ENCODE peak calls at places on chromosomes 13 and 19, in seven cellular contexts. One of them, this sample, is unnamed.
A peak's percentile ranks its signal among the peaks of the same experiment; 100 is the strongest.

GRCh38 chr19:29617336-29618266 is 11.5 kb downstream of the POP4 start:
- DNase-seq in AG09319: no peak
- DNase-seq in lower leg skin: no peak
- DNase-seq in GM12865: no peak
- DNase-seq in prostate gland: no peak
- DNase-seq in naive thymus-derived CD8-positive, alpha-beta T cell: no peak
- DNase-seq in smooth muscle cell of the brain vasculature: no peak
- DNase-seq in this sample: no peak

GRCh38 chr19:41521860-41522555 is 54.0 kb upstream of the CEACAM21 start:
- DNase-seq in AG09319: no peak
- DNase-seq in lower leg skin: no peak
- DNase-seq in GM12865: peak; percentile 42
- DNase-seq in prostate gland: no peak
- DNase-seq in naive thymus-derived CD8-positive, alpha-beta T cell: peak; percentile 29
- DNase-seq in smooth muscle cell of the brain vasculature: no peak
- DNase-seq in this sample: peak; percentile 59

GRCh38 chr19:13234518-13234917 is 84.3 kb downstream of the IER2 start:
- DNase-seq in AG09319: no peak
- DNase-seq in lower leg skin: peak; percentile 22
- DNase-seq in GM12865: peak; percentile 66
- DNase-seq in prostate gland: peak; percentile 12
- DNase-seq in naive thymus-derived CD8-positive, alpha-beta T cell: peak; percentile 30
- DNase-seq in smooth muscle cell of the brain vasculature: no peak
- DNase-seq in this sample: peak; percentile 27

GRCh38 chr13:80824231-80824630 is 483.3 kb upstream of the SPRY2 start:
- DNase-seq in AG09319: no peak
- DNase-seq in lower leg skin: peak; percentile 34
- DNase-seq in GM12865: no peak
- DNase-seq in prostate gland: no peak
- DNase-seq in naive thymus-derived CD8-positive, alpha-beta T cell: no peak
- DNase-seq in smooth muscle cell of the brain vasculature: no peak
- DNase-seq in this sample: no peak

GRCh38 chr19:47512183-47512947 is 2.5 kb downstream of the NAPA start:
- DNase-seq in AG09319: peak; percentile 27
- DNase-seq in lower leg skin: peak; percentile 80
- DNase-seq in GM12865: no peak
- DNase-seq in prostate gland: peak; percentile 85
- DNase-seq in naive thymus-derived CD8-positive, alpha-beta T cell: no peak
- DNase-seq in smooth muscle cell of the brain vasculature: no peak
- DNase-seq in this sample: no peak

GRCh38 chr19:31054430-31054829 is 294.8 kb downstream of the TSHZ3 start:
- DNase-seq in AG09319: peak; percentile 23
- DNase-seq in lower leg skin: no peak
- DNase-seq in GM12865: no peak
- DNase-seq in prostate gland: peak; percentile 46
- DNase-seq in naive thymus-derived CD8-positive, alpha-beta T cell: no peak
- DNase-seq in smooth muscle cell of the brain vasculature: peak; percentile 36
- DNase-seq in this sample: no peak

GRCh38 chr19:51637362-51637978 is 7.3 kb upstream of the SIGLEC5 start:
- DNase-seq in AG09319: no peak
- DNase-seq in lower leg skin: no peak
- DNase-seq in GM12865: peak; percentile 42
- DNase-seq in prostate gland: no peak
- DNase-seq in naive thymus-derived CD8-positive, alpha-beta T cell: no peak
- DNase-seq in smooth muscle cell of the brain vasculature: no peak
- DNase-seq in this sample: no peak

GRCh38 chr19:48819366-48819816 is 8.6 kb upstream of the BCAT2 start:
- DNase-seq in AG09319: peak; percentile 98
- DNase-seq in lower leg skin: peak; percentile 91
- DNase-seq in GM12865: no peak
- DNase-seq in prostate gland: peak; percentile 97
- DNase-seq in naive thymus-derived CD8-positive, alpha-beta T cell: no peak
- DNase-seq in smooth muscle cell of the brain vasculature: no peak
- DNase-seq in this sample: no peak

GRCh38 chr13:98613591-98613990 is 36.7 kb upstream of the STK24 start:
- DNase-seq in AG09319: no peak
- DNase-seq in lower leg skin: no peak
- DNase-seq in GM12865: no peak
- DNase-seq in prostate gland: no peak
- DNase-seq in naive thymus-derived CD8-positive, alpha-beta T cell: no peak
- DNase-seq in smooth muscle cell of the brain vasculature: no peak
- DNase-seq in this sample: no peak

GRCh38 chr19:10533656-10534386 is 9.9 kb upstream of the ATG4D start:
- DNase-seq in AG09319: peak; percentile 24
- DNase-seq in lower leg skin: no peak
- DNase-seq in GM12865: no peak
- DNase-seq in prostate gland: no peak
- DNase-seq in naive thymus-derived CD8-positive, alpha-beta T cell: no peak
- DNase-seq in smooth muscle cell of the brain vasculature: no peak
- DNase-seq in this sample: no peak

GRCh38 chr13:77523834-77524728 is 11.4 kb upstream of the SCEL start:
- DNase-seq in AG09319: no peak
- DNase-seq in lower leg skin: no peak
- DNase-seq in GM12865: peak; percentile 44
- DNase-seq in prostate gland: no peak
- DNase-seq in naive thymus-derived CD8-positive, alpha-beta T cell: no peak
- DNase-seq in smooth muscle cell of the brain vasculature: no peak
- DNase-seq in this sample: no peak

GRCh38 chr13:36715841-36716240 is 42.0 kb downstream of the SERTM1 start:
- DNase-seq in AG09319: no peak
- DNase-seq in lower leg skin: no peak
- DNase-seq in GM12865: no peak
- DNase-seq in prostate gland: no peak
- DNase-seq in naive thymus-derived CD8-positive, alpha-beta T cell: no peak
- DNase-seq in smooth muscle cell of the brain vasculature: no peak
- DNase-seq in this sample: no peak

GRCh38 chr13:21674271-21675009 is 3.6 kb downstream of the FGF9 start:
- DNase-seq in AG09319: no peak
- DNase-seq in lower leg skin: no peak
- DNase-seq in GM12865: no peak
- DNase-seq in prostate gland: no peak
- DNase-seq in naive thymus-derived CD8-positive, alpha-beta T cell: no peak
- DNase-seq in smooth muscle cell of the brain vasculature: no peak
- DNase-seq in this sample: peak; percentile 20

GRCh38 chr13:41502021-41502420 is 44.7 kb downstream of the RGCC start:
- DNase-seq in AG09319: no peak
- DNase-seq in lower leg skin: no peak
- DNase-seq in GM12865: no peak
- DNase-seq in prostate gland: no peak
- DNase-seq in naive thymus-derived CD8-positive, alpha-beta T cell: no peak
- DNase-seq in smooth muscle cell of the brain vasculature: no peak
- DNase-seq in this sample: no peak

GRCh38 chr19:34224996-34225658 is 29.2 kb upstream of the GARRE1 start:
- DNase-seq in AG09319: no peak
- DNase-seq in lower leg skin: no peak
- DNase-seq in GM12865: peak; percentile 24
- DNase-seq in prostate gland: no peak
- DNase-seq in naive thymus-derived CD8-positive, alpha-beta T cell: no peak
- DNase-seq in smooth muscle cell of the brain vasculature: no peak
- DNase-seq in this sample: no peak

GRCh38 chr19:46391296-46392251 is 21.8 kb downstream of the CCDC8 start:
- DNase-seq in AG09319: no peak
- DNase-seq in lower leg skin: no peak
- DNase-seq in GM12865: no peak
- DNase-seq in prostate gland: no peak
- DNase-seq in naive thymus-derived CD8-positive, alpha-beta T cell: no peak
- DNase-seq in smooth muscle cell of the brain vasculature: no peak
- DNase-seq in this sample: no peak

GRCh38 chr19:43782311-43782660 is 1.5 kb upstream of the KCNN4 start:
- DNase-seq in AG09319: no peak
- DNase-seq in lower leg skin: no peak
- DNase-seq in GM12865: no peak
- DNase-seq in prostate gland: no peak
- DNase-seq in naive thymus-derived CD8-positive, alpha-beta T cell: no peak
- DNase-seq in smooth muscle cell of the brain vasculature: no peak
- DNase-seq in this sample: no peak

GRCh38 chr13:19836472-19836871 is 27.0 kb downstream of the ZMYM5 start:
- DNase-seq in AG09319: no peak
- DNase-seq in lower leg skin: no peak
- DNase-seq in GM12865: no peak
- DNase-seq in prostate gland: no peak
- DNase-seq in naive thymus-derived CD8-positive, alpha-beta T cell: no peak
- DNase-seq in smooth muscle cell of the brain vasculature: no peak
- DNase-seq in this sample: no peak

GRCh38 chr13:112320303-112320702 is 55.9 kb upstream of the SPACA7 start:
- DNase-seq in AG09319: no peak
- DNase-seq in lower leg skin: no peak
- DNase-seq in GM12865: no peak
- DNase-seq in prostate gland: no peak
- DNase-seq in naive thymus-derived CD8-positive, alpha-beta T cell: no peak
- DNase-seq in smooth muscle cell of the brain vasculature: no peak
- DNase-seq in this sample: no peak